ENCODE peak calls at places on chromosome 21, in five cellular contexts. L is left lung, U is right lobe of liver, M is right atrium auricular region, Q is mucosa of descending colon. D is an unnamed sample.

GRCh38 chr21:33042812-33043211 is 17.1 kb downstream of the OLIG2 start:
- DNase-seq in L (no peak), Q (no peak), U (no peak), M (no peak), D (no peak)

GRCh38 chr21:15592271-15592860 is 137.4 kb upstream of the USP25 start:
- DNase-seq in U (no peak), M (no peak), Q (no peak), L (no peak), D (no peak)

GRCh38 chr21:17463441-17463840 is 49.4 kb upstream of the CXADR start:
- DNase-seq in Q (no peak), L (no peak), M (no peak), U (no peak), D (peak; percentile 37)

GRCh38 chr21:42214921-42215320 is 4.0 kb upstream of the ABCG1 start:
- DNase-seq in U (no peak), Q (no peak), M (no peak), L (no peak), D (no peak)

GRCh38 chr21:42156690-42157605 is 62.0 kb upstream of the ABCG1 start:
- DNase-seq in M (no peak), U (no peak), Q (peak; percentile 39), L (peak; percentile 59), D (peak; percentile 39)

GRCh38 chr21:41950941-41951408 is 2.8 kb downstream of the C2CD2 start:
- DNase-seq in M (no peak), U (no peak), L (no peak), Q (no peak), D (no peak)

GRCh38 chr21:15687208-15687607 is 42.6 kb upstream of the USP25 start:
- DNase-seq in Q (no peak), U (no peak), L (no peak), M (no peak), D (no peak)

GRCh38 chr21:41681939-41682718 is 84.7 kb downstream of the RIPK4 start:
- DNase-seq in M (no peak), L (no peak), Q (peak; percentile 28), U (no peak), D (no peak)

GRCh38 chr21:26124896-26125295 is 45.7 kb downstream of the APP start:
- DNase-seq in M (no peak), L (no peak), Q (no peak), U (no peak), D (no peak)
- H3K4me3 ChIP-seq in M (no peak overlapping the region), L (no peak overlapping the region), Q (no peak overlapping the region), U (no peak overlapping the region), D (no peak overlapping the region)

GRCh38 chr21:38740131-38740530 is 65.6 kb upstream of the ETS2 start:
- DNase-seq in M (no peak), U (no peak), Q (no peak), L (no peak), D (no peak)
- H3K4me3 ChIP-seq in M (no peak overlapping the region), U (no peak overlapping the region), Q (no peak overlapping the region), L (no peak overlapping the region), D (no peak overlapping the region)

GRCh38 chr21:46159390-46159789 is 4.0 kb upstream of the FTCD start:
- DNase-seq in Q (no peak), L (peak; percentile 67), U (peak; percentile 29), M (no peak), D (no peak)

GRCh38 chr21:46160563-46161179 is 5.3 kb upstream of the FTCD start:
- DNase-seq in U (peak; percentile 47), L (peak; percentile 55), M (no peak), Q (peak; percentile 13), D (no peak)

GRCh38 chr21:46158666-46159300 is 3.4 kb upstream of the FTCD start:
- DNase-seq in Q (no peak), M (no peak), L (no peak), U (peak; percentile 48), D (no peak)

GRCh38 chr21:46161180-46161799 is 5.9 kb upstream of the FTCD start:
- DNase-seq in Q (peak; percentile 20), M (no peak), U (peak; percentile 36), L (peak; percentile 78), D (peak; percentile 43)

DNA sequence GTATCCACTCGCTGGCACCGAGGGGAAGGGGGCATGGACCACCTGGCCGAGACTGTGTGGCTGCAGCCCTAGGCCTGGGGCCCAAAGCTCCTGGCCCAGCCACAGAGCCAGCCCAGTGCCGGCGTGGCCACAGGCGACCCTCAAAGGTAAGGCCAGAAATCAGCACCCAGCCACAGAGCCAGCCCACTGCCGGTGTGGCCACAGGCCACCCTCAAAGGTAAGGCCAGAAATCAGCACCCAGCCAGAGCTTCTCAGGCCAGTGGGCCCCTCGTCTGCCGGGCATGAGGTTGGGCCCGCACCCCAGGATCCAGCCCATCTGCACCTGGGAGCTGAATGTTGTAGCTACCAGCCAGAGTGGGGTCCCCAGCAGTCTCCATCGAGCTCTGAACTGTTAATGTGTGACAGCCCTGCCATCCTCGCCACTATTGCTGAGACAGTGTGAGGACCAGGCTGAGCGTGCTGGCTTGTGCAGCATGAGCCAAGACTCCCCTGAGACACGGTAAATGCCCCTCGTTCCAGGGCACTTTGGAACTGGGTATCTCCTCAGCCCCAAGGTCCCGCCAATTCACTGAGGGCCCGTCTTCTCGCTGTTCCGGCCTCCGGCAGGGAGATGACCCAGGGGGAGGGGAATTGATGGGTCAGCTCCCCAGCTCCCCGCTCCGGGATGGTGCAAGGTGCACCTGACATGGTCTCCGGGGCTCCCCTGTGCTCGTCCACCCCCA is 4.6 kb upstream of the FTCD start:
- DNase-seq in M (no peak), L (peak; percentile 61), Q (peak; percentile 12), U (peak; percentile 38), D (peak; percentile 21)
- H3K4me3 ChIP-seq in M (no peak overlapping the region), L (no peak overlapping the region), Q (no peak overlapping the region), U (no peak overlapping the region), D (no peak overlapping the region)

GRCh38 chr21:35038772-35039145 is 10.3 kb downstream of the RUNX1 start:
- DNase-seq in U (no peak), L (no peak), Q (no peak), M (peak; percentile 30), D (no peak)

GRCh38 chr21:35044128-35044527 is 5.0 kb downstream of the RUNX1 start:
- DNase-seq in L (no peak), U (no peak), Q (no peak), M (no peak), D (no peak)

GRCh38 chr21:35043549-35043948 is 5.6 kb downstream of the RUNX1 start:
- DNase-seq in Q (no peak), L (no peak), M (no peak), U (no peak), D (no peak)

GRCh38 chr21:35039595-35040291 is 9.4 kb downstream of the RUNX1 start:
- DNase-seq in U (no peak), Q (no peak), L (no peak), M (no peak), D (no peak)

DNA sequence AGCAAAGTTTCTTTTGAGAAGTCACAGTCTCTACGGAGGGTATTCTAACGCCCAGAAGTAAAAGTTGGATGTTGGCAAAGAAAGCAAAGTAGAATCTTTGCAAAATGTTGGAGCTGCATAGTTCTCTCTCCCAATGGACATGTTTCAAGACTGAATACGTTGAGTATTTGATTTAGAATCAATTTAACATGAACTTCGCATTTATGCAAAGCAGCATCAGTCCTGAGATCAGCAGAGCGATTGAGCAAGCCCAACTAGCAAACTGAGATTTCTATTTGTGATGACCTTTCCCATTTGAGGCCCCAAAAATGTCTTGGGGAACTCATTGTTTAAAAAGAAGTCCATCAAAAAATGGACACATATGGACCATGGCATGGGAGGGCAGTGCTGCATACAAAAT is 8.0 kb downstream of the RUNX1 start:
- DNase-seq in L (no peak), M (no peak), U (no peak), Q (no peak), D (no peak)
- H3K4me3 ChIP-seq in L (no peak overlapping the region), M (no peak overlapping the region), U (no peak overlapping the region), Q (no peak overlapping the region), D (no peak overlapping the region)

GRCh38 chr21:25506268-25506667 is 101.0 kb downstream of the MRPL39 start:
- DNase-seq in M (no peak), U (no peak), Q (no peak), L (no peak), D (no peak)
- H3K4me3 ChIP-seq in M (no peak overlapping the region), U (no peak overlapping the region), Q (no peak overlapping the region), L (no peak overlapping the region), D (no peak overlapping the region)

D was measured in dorsolateral prefrontal cortex.